ENCODE peak calls at places on chromosomes 13 and 19, in nine cellular contexts. H is ascending aorta, M is prostate gland, P is kidney epithelial cell, W is choroid plexus epithelial cell, Q is foreskin fibroblast, V is thoracic aorta, G is heart right ventricle, S is fibroblast of the aortic adventitia. L is an unnamed sample.

GRCh38 chr13:85864963-85865530 is 65.8 kb upstream of the SLITRK6 start:
- DNase-seq in H (no peak), M (no peak), P (no peak), W (peak; percentile 66), Q (peak; percentile 2), V (no peak), G (no peak), S (no peak), L (peak; percentile 2)

GRCh38 chr13:106143930-106144709 is 391.3 kb downstream of the EFNB2 start:
- DNase-seq in H (no peak), M (peak; percentile 77), P (no peak), W (peak; percentile 60), Q (no peak), V (no peak), G (no peak), S (no peak), L (no peak)

GRCh38 chr13:29922281-29922821 is 71.9 kb upstream of the UBL3 start:
- DNase-seq in H (no peak), M (no peak), P (no peak), W (peak; percentile 29), Q (peak; percentile 43), V (no peak), G (no peak), S (peak; percentile 69), L (no peak)

GRCh38 chr19:44806271-44806670 is 2.6 kb upstream of the BCAM start:
- DNase-seq in H (no peak), M (no peak), P (no peak), W (no peak), Q (no peak), V (no peak), G (no peak), S (no peak), L (no peak)

GRCh38 chr13:45119469-45119989 is 781 bp upstream of the GTF2F2 start:
- DNase-seq in H (no peak), M (peak; percentile 8), P (no peak), W (peak; percentile 68), Q (peak; percentile 63), V (no peak), G (peak; percentile 8), S (peak; percentile 67), L (peak; percentile 41)

GRCh38 chr19:1744822-1745563 is 8.3 kb upstream of the ONECUT3 start:
- DNase-seq in H (no peak), M (no peak), P (no peak), W (no peak), Q (no peak), V (no peak), G (no peak), S (no peak), L (no peak)

GRCh38 chr13:74867460-74867859 is 614.5 kb downstream of the TBC1D4 start:
- DNase-seq in H (no peak), M (no peak), P (no peak), W (peak; percentile 83), Q (peak; percentile 52), V (no peak), G (no peak), S (no peak), L (no peak)

GRCh38 chr19:11964858-11965645 is at the start of gene ZNF763:
- DNase-seq in H (peak; percentile 97), M (peak; percentile 95), P (peak; percentile 34), W (peak; percentile 86), Q (peak; percentile 91), V (peak; percentile 82), G (peak; percentile 95), S (peak; percentile 73), L (peak; percentile 95)

GRCh38 chr19:42023121-42023942 is 29.3 kb upstream of the ATP1A3 start:
- DNase-seq in H (no peak), M (no peak), P (no peak), W (peak; percentile 50), Q (peak; percentile 37), V (no peak), G (no peak), S (no peak), L (peak; percentile 50)

DNA sequence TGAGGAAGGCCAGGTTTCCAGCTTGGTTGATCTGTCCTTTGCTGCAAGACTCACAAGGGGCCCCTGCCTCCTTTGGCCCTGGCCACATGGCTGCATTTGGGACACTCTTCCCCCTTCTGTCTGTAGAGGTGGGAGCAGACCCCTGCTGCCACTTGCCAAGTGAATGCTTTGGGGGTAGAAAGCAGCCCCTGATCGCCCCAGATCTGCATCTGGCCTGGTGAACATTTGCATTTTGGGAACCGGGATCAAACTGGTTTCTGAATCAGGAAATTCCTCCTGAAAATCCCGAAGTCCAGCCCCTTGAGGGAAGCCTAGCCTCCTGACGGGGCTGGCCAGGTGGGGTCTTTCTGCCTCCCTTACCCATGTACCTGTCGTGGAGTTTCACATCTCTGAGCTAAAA is 14.9 kb downstream of the DPF1 start:
- DNase-seq in H (no peak), M (no peak), P (no peak), W (no peak), Q (no peak), V (no peak), G (no peak), S (no peak), L (no peak)
- H3K4me3 ChIP-seq in H (peak overlapping the region; percentile 55), M (peak overlapping the region; percentile 7), P (no peak overlapping the region), W (no peak overlapping the region), Q (peak overlapping the region; percentile 25), V (peak overlapping the region; percentile 48), G (peak overlapping the region; percentile 6), S (peak overlapping the region; percentile 40), L (no peak overlapping the region)

GRCh38 chr19:31127132-31127967 is 221.9 kb downstream of the TSHZ3 start:
- DNase-seq in H (peak; percentile 47), M (peak; percentile 36), P (peak; percentile 50), W (peak; percentile 97), Q (peak; percentile 94), V (no peak), G (no peak), S (peak; percentile 86), L (no peak)
- TF ChIP-seq CTCF in H (no peak), M (no peak), P (no peak), W (no peak), Q (no peak), V (no peak), G (no peak), S (no peak), L (no peak)

DNA sequence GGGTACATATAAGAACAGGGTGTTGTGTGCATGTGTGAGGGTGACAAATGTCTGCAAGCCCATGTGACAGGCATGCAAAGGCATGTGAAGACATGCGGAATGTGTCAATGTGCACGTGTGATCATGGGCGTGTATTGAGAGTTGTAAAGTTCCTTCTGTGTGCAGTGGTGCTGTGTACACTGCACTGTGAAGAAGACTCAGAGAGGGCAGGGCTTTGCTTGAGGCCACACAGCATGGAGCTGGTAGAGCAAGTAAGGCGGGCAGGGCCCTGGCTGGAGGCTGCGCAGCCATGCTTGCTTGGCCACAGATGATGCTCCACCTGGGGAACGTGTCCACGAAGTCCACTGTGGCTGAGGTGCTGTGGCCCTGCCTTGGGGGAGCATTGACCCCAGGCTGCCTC is 66.8 kb downstream of the PTPRS start:
- DNase-seq in H (no peak), M (no peak), P (no peak), W (no peak), Q (no peak), V (no peak), G (no peak), S (no peak), L (no peak)
- H3K4me3 ChIP-seq in H (no peak overlapping the region), M (no peak overlapping the region), P (no peak overlapping the region), W (no peak overlapping the region), Q (no peak overlapping the region), V (no peak overlapping the region), G (no peak overlapping the region), S (no peak overlapping the region), L (no peak overlapping the region)

GRCh38 chr19:38718747-38719543 is 25.3 kb downstream of the CAPN12 start:
- DNase-seq in H (peak; percentile 86), M (no peak), P (no peak), W (peak; percentile 31), Q (peak; percentile 73), V (no peak), G (peak; percentile 70), S (peak; percentile 40), L (no peak)
- TF ChIP-seq CTCF in H (no peak), M (no peak), P (peak; percentile 43), W (peak; percentile 58), Q (peak; percentile 56), V (peak; percentile 42), G (peak; percentile 39), S (peak; percentile 39), L (no peak)

DNA sequence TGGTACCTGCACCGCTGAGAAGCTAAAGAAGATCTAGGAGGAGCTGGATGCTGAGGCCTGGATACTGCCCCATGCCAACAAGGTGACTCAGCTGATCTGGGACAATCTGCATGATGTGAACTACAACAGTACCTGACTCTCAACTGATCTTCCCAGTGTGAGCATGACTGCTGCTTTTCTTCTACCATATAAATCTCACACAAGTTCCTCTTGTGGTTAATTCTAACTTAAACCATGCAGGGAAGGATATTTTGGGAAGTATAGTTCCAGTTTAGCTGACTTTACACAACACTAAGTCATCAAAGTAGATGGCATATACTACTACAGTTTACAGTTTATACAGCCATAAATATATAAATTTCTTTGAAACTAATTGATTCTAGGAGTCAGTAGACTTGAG is 91.9 kb downstream of the SLAIN1 start:
- DNase-seq in H (no peak), M (no peak), P (no peak), W (no peak), Q (no peak), V (no peak), G (no peak), S (no peak), L (no peak)
- H3K4me3 ChIP-seq in H (no peak overlapping the region), M (no peak overlapping the region), P (no peak overlapping the region), W (no peak overlapping the region), Q (no peak overlapping the region), V (no peak overlapping the region), G (no peak overlapping the region), S (no peak overlapping the region), L (no peak overlapping the region)

GRCh38 chr13:41054212-41054877 is 7.0 kb upstream of the WBP4 start:
- DNase-seq in H (no peak), M (peak; percentile 49), P (no peak), W (peak; percentile 78), Q (peak; percentile 73), V (no peak), G (no peak), S (peak; percentile 71), L (peak; percentile 82)
- TF ChIP-seq CTCF in H (peak; percentile 13), M (no peak), P (peak; percentile 41), W (peak; percentile 61), Q (peak; percentile 49), V (peak; percentile 50), G (peak; percentile 64), S (peak; percentile 44), L (peak; percentile 44)